ENCODE peak calls at places on chromosomes 7 and 10, in nine cellular contexts. One of them, this sample, is unnamed.

GRCh38 chr10:95508730-95509129 is 52.4 kb downstream of the SORBS1 start:
- DNase-seq in astrocyte: peak; percentile 89
- DNase-seq in A549: no peak
- DNase-seq in endothelial cell of umbilical vein: peak; percentile 82
- DNase-seq in PC-3: no peak
- DNase-seq in HepG2: peak; percentile 28
- DNase-seq in neuronal stem cell: peak; percentile 37
- DNase-seq in PC-9: no peak
- DNase-seq in IMR-90: peak; percentile 21
- DNase-seq in this sample: no peak

GRCh38 chr10:77504196-77504869 is 133.3 kb downstream of the KCNMA1 start:
- DNase-seq in A549: no peak
- DNase-seq in astrocyte: peak; percentile 56
- DNase-seq in IMR-90: peak; percentile 76
- DNase-seq in endothelial cell of umbilical vein: no peak
- DNase-seq in PC-9: no peak
- DNase-seq in HepG2: no peak
- DNase-seq in PC-3: no peak
- DNase-seq in neuronal stem cell: no peak
- DNase-seq in this sample: peak; percentile 74

GRCh38 chr10:109894516-109894915 is 28.8 kb downstream of the XPNPEP1 start:
- DNase-seq in neuronal stem cell: no peak
- DNase-seq in PC-9: no peak
- DNase-seq in IMR-90: peak; percentile 88
- DNase-seq in endothelial cell of umbilical vein: peak; percentile 80
- DNase-seq in astrocyte: peak; percentile 90
- DNase-seq in A549: no peak
- DNase-seq in HepG2: no peak
- DNase-seq in PC-3: no peak
- DNase-seq in this sample: peak; percentile 94

GRCh38 chr10:61399386-61399785 is 53.8 kb downstream of the TMEM26 start:
- DNase-seq in A549: no peak
- DNase-seq in endothelial cell of umbilical vein: no peak
- DNase-seq in neuronal stem cell: no peak
- DNase-seq in HepG2: no peak
- DNase-seq in astrocyte: peak; percentile 82
- DNase-seq in IMR-90: peak; percentile 53
- DNase-seq in PC-9: no peak
- DNase-seq in PC-3: peak; percentile 86
- DNase-seq in this sample: peak; percentile 83

GRCh38 chr7:133698127-133698526 is 429.0 kb upstream of the LRGUK start:
- DNase-seq in HepG2: no peak
- DNase-seq in IMR-90: peak; percentile 64
- DNase-seq in PC-9: no peak
- DNase-seq in A549: no peak
- DNase-seq in astrocyte: no peak
- DNase-seq in PC-3: no peak
- DNase-seq in neuronal stem cell: no peak
- DNase-seq in endothelial cell of umbilical vein: no peak
- DNase-seq in this sample: peak; percentile 44

GRCh38 chr7:126569402-126569801 is 683.3 kb downstream of the GRM8 start:
- DNase-seq in neuronal stem cell: no peak
- DNase-seq in A549: no peak
- DNase-seq in PC-9: no peak
- DNase-seq in endothelial cell of umbilical vein: no peak
- DNase-seq in HepG2: no peak
- DNase-seq in PC-3: no peak
- DNase-seq in IMR-90: no peak
- DNase-seq in astrocyte: peak; percentile 2
- DNase-seq in this sample: peak; percentile 16

GRCh38 chr7:73891178-73891885 is 30.4 kb downstream of the TMEM270 start:
- DNase-seq in IMR-90: peak; percentile 37
- DNase-seq in endothelial cell of umbilical vein: no peak
- DNase-seq in A549: peak; percentile 54
- DNase-seq in neuronal stem cell: no peak
- DNase-seq in astrocyte: no peak
- DNase-seq in PC-3: no peak
- DNase-seq in PC-9: no peak
- DNase-seq in HepG2: no peak
- DNase-seq in this sample: peak; percentile 22

GRCh38 chr7:143979359-143979758 is 20.8 kb upstream of the OR6B1 start:
- DNase-seq in A549: peak; percentile 12
- DNase-seq in endothelial cell of umbilical vein: peak; percentile 38
- DNase-seq in IMR-90: peak; percentile 54
- DNase-seq in astrocyte: peak; percentile 72
- DNase-seq in PC-9: peak; percentile 87
- DNase-seq in PC-3: peak; percentile 91
- DNase-seq in HepG2: peak; percentile 35
- DNase-seq in neuronal stem cell: no peak
- DNase-seq in this sample: peak; percentile 76

GRCh38 chr7:32257632-32258031 is 187.4 kb upstream of the PDE1C start:
- DNase-seq in PC-9: no peak
- DNase-seq in neuronal stem cell: no peak
- DNase-seq in HepG2: no peak
- DNase-seq in astrocyte: no peak
- DNase-seq in endothelial cell of umbilical vein: no peak
- DNase-seq in PC-3: no peak
- DNase-seq in A549: no peak
- DNase-seq in IMR-90: no peak
- DNase-seq in this sample: no peak

GRCh38 chr7:40889560-40889959 is 754.8 kb downstream of the SUGCT start:
- DNase-seq in HepG2: no peak
- DNase-seq in endothelial cell of umbilical vein: no peak
- DNase-seq in A549: no peak
- DNase-seq in astrocyte: no peak
- DNase-seq in PC-3: no peak
- DNase-seq in IMR-90: no peak
- DNase-seq in PC-9: no peak
- DNase-seq in neuronal stem cell: no peak
- DNase-seq in this sample: no peak

GRCh38 chr10:45421231-45422097 is 47.4 kb downstream of the ALOX5 start:
- DNase-seq in astrocyte: no peak
- DNase-seq in endothelial cell of umbilical vein: no peak
- DNase-seq in PC-9: no peak
- DNase-seq in neuronal stem cell: no peak
- DNase-seq in PC-3: no peak
- DNase-seq in HepG2: no peak
- DNase-seq in IMR-90: no peak
- DNase-seq in A549: no peak
- DNase-seq in this sample: peak; percentile 8

GRCh38 chr10:8034666-8035640 is 19.5 kb upstream of the GATA3 start:
- DNase-seq in endothelial cell of umbilical vein: no peak
- DNase-seq in neuronal stem cell: peak; percentile 39
- DNase-seq in PC-9: peak; percentile 60
- DNase-seq in HepG2: no peak
- DNase-seq in PC-3: no peak
- DNase-seq in IMR-90: no peak
- DNase-seq in astrocyte: peak; percentile 55
- DNase-seq in A549: no peak
- DNase-seq in this sample: peak; percentile 67

GRCh38 chr7:120920588-120920987 is 30.0 kb upstream of the ING3 start:
- DNase-seq in neuronal stem cell: no peak
- DNase-seq in A549: no peak
- DNase-seq in astrocyte: no peak
- DNase-seq in endothelial cell of umbilical vein: no peak
- DNase-seq in PC-9: no peak
- DNase-seq in PC-3: no peak
- DNase-seq in IMR-90: no peak
- DNase-seq in HepG2: no peak
- DNase-seq in this sample: no peak

GRCh38 chr10:71656220-71656619 is 63.4 kb downstream of the C10orf105 start:
- DNase-seq in A549: no peak
- DNase-seq in HepG2: no peak
- DNase-seq in IMR-90: no peak
- DNase-seq in PC-9: no peak
- DNase-seq in neuronal stem cell: no peak
- DNase-seq in endothelial cell of umbilical vein: no peak
- DNase-seq in PC-3: no peak
- DNase-seq in astrocyte: no peak
- DNase-seq in this sample: no peak

GRCh38 chr7:40822861-40823260 is 688.1 kb downstream of the SUGCT start:
- DNase-seq in PC-3: peak; percentile 62
- DNase-seq in IMR-90: peak; percentile 42
- DNase-seq in A549: no peak
- DNase-seq in astrocyte: peak; percentile 65
- DNase-seq in HepG2: no peak
- DNase-seq in endothelial cell of umbilical vein: no peak
- DNase-seq in neuronal stem cell: no peak
- DNase-seq in PC-9: no peak
- DNase-seq in this sample: no peak

GRCh38 chr10:66786705-66787104 is 139.1 kb upstream of the LRRTM3 start:
- DNase-seq in HepG2: no peak
- DNase-seq in PC-3: peak; percentile 39
- DNase-seq in astrocyte: no peak
- DNase-seq in A549: no peak
- DNase-seq in endothelial cell of umbilical vein: no peak
- DNase-seq in PC-9: no peak
- DNase-seq in neuronal stem cell: no peak
- DNase-seq in IMR-90: no peak
- DNase-seq in this sample: no peak

DNA sequence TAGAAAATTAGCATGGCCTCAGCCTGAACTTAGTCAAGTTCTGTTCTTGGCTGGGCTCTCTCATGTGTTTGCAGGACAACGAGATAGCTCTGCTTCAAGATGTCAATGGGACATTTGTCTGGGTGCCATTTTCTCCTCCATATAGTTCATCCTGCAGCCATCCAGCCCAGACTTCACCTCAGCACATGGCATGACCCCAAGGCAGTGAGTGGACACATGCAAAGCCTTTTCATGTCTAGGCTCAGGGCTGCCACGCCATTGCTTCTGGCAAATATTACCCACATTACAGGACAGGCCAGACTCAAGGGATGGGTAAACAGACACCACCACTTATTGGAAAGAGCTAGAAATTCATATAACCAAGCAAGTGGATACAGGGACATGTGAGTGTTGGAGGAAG is 9.3 kb downstream of the AKR1C3 start:
- DNase-seq in neuronal stem cell: no peak
- DNase-seq in HepG2: no peak
- DNase-seq in A549: no peak
- DNase-seq in astrocyte: no peak
- DNase-seq in PC-9: no peak
- DNase-seq in IMR-90: no peak
- DNase-seq in PC-3: no peak
- DNase-seq in endothelial cell of umbilical vein: no peak
- DNase-seq in this sample: no peak
- H3K4me3 ChIP-seq in neuronal stem cell: no peak overlapping the region
- H3K4me3 ChIP-seq in HepG2: no peak overlapping the region
- H3K4me3 ChIP-seq in A549: peak overlapping the region; percentile 17
- H3K4me3 ChIP-seq in astrocyte: no peak overlapping the region
- H3K4me3 ChIP-seq in PC-9: peak overlapping the region; percentile 14
- H3K4me3 ChIP-seq in IMR-90: no peak overlapping the region
- H3K4me3 ChIP-seq in PC-3: no peak overlapping the region
- H3K4me3 ChIP-seq in endothelial cell of umbilical vein: no peak overlapping the region
- H3K4me3 ChIP-seq in this sample: no peak overlapping the region

GRCh38 chr10:21500578-21500910 is 24.9 kb downstream of the SKIDA1 start:
- DNase-seq in astrocyte: no peak
- DNase-seq in IMR-90: no peak
- DNase-seq in HepG2: no peak
- DNase-seq in A549: no peak
- DNase-seq in PC-3: no peak
- DNase-seq in endothelial cell of umbilical vein: no peak
- DNase-seq in neuronal stem cell: no peak
- DNase-seq in PC-9: no peak
- DNase-seq in this sample: no peak
- H3K4me2 ChIP-seq in astrocyte: peak overlapping the region; percentile 73
- H3K4me2 ChIP-seq in IMR-90: no peak overlapping the region
- H3K4me2 ChIP-seq in HepG2: no peak overlapping the region
- H3K4me2 ChIP-seq in A549: no peak overlapping the region
- H3K4me2 ChIP-seq in PC-3: no peak overlapping the region
- H3K4me2 ChIP-seq in endothelial cell of umbilical vein: no peak overlapping the region
- H3K4me2 ChIP-seq in neuronal stem cell: peak overlapping the region; percentile 80
- H3K4me2 ChIP-seq in PC-9: no peak overlapping the region
- H3K4me2 ChIP-seq in this sample: no peak overlapping the region

GRCh38 chr10:79093658-79094411 is 25.1 kb downstream of the ZMIZ1 start:
- DNase-seq in IMR-90: peak; percentile 81
- DNase-seq in PC-9: peak; percentile 63
- DNase-seq in HepG2: peak; percentile 97
- DNase-seq in A549: no peak
- DNase-seq in PC-3: peak; percentile 90
- DNase-seq in neuronal stem cell: no peak
- DNase-seq in astrocyte: peak; percentile 70
- DNase-seq in endothelial cell of umbilical vein: peak; percentile 78
- DNase-seq in this sample: peak; percentile 96
- H3K4me3 ChIP-seq in IMR-90: no peak overlapping the region
- H3K4me3 ChIP-seq in PC-9: no peak overlapping the region
- H3K4me3 ChIP-seq in HepG2: peak overlapping the region; percentile 23
- H3K4me3 ChIP-seq in A549: peak overlapping the region; percentile 3
- H3K4me3 ChIP-seq in PC-3: no peak overlapping the region
- H3K4me3 ChIP-seq in neuronal stem cell: no peak overlapping the region
- H3K4me3 ChIP-seq in astrocyte: no peak overlapping the region
- H3K4me3 ChIP-seq in endothelial cell of umbilical vein: no peak overlapping the region
- H3K4me3 ChIP-seq in this sample: no peak overlapping the region

GRCh38 chr7:117021960-117022359 is 68.7 kb downstream of the ST7 start:
- DNase-seq in IMR-90: no peak
- DNase-seq in neuronal stem cell: no peak
- DNase-seq in endothelial cell of umbilical vein: no peak
- DNase-seq in PC-9: no peak
- DNase-seq in PC-3: no peak
- DNase-seq in A549: no peak
- DNase-seq in HepG2: no peak
- DNase-seq in astrocyte: no peak
- DNase-seq in this sample: no peak

GRCh38 chr7:117023325-117023854 is 70.1 kb downstream of the ST7 start:
- DNase-seq in endothelial cell of umbilical vein: no peak
- DNase-seq in PC-9: no peak
- DNase-seq in HepG2: no peak
- DNase-seq in IMR-90: no peak
- DNase-seq in neuronal stem cell: no peak
- DNase-seq in A549: no peak
- DNase-seq in astrocyte: no peak
- DNase-seq in PC-3: no peak
- DNase-seq in this sample: no peak

GRCh38 chr7:117024811-117025210 is 71.5 kb downstream of the ST7 start:
- DNase-seq in PC-9: no peak
- DNase-seq in endothelial cell of umbilical vein: no peak
- DNase-seq in A549: no peak
- DNase-seq in IMR-90: no peak
- DNase-seq in neuronal stem cell: no peak
- DNase-seq in astrocyte: no peak
- DNase-seq in HepG2: no peak
- DNase-seq in PC-3: no peak
- DNase-seq in this sample: no peak

GRCh38 chr7:117021366-117021765 is 68.1 kb downstream of the ST7 start:
- DNase-seq in PC-9: no peak
- DNase-seq in endothelial cell of umbilical vein: no peak
- DNase-seq in IMR-90: no peak
- DNase-seq in PC-3: no peak
- DNase-seq in HepG2: no peak
- DNase-seq in neuronal stem cell: no peak
- DNase-seq in A549: no peak
- DNase-seq in astrocyte: no peak
- DNase-seq in this sample: no peak

DNA sequence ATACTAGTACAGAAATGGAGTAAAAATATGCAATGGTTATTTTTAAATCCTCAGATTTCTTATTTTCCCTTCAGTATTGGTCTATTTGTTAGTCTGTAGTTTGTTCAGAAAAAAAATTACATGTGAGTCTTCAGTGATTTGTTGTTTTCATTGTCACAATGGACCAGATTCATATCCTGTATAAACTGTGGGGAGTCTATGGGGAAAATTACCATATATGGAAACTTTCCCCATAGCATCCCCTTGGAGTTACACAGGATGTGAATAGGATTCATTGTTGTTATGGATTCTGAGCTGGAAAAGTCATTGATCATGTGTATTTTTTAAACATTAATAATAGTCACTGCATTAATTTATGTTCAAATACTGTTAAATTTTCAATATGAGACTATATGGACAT is 72.6 kb downstream of the ST7 start:
- DNase-seq in PC-3: no peak
- DNase-seq in PC-9: no peak
- DNase-seq in astrocyte: no peak
- DNase-seq in neuronal stem cell: no peak
- DNase-seq in A549: no peak
- DNase-seq in IMR-90: peak; percentile 21
- DNase-seq in HepG2: no peak
- DNase-seq in endothelial cell of umbilical vein: peak; percentile 83
- DNase-seq in this sample: no peak
- H3K4me2 ChIP-seq in PC-3: no peak overlapping the region
- H3K4me2 ChIP-seq in PC-9: no peak overlapping the region
- H3K4me2 ChIP-seq in astrocyte: peak overlapping the region; percentile 48
- H3K4me2 ChIP-seq in neuronal stem cell: no peak overlapping the region
- H3K4me2 ChIP-seq in A549: no peak overlapping the region
- H3K4me2 ChIP-seq in IMR-90: no peak overlapping the region
- H3K4me2 ChIP-seq in HepG2: no peak overlapping the region
- H3K4me2 ChIP-seq in endothelial cell of umbilical vein: peak overlapping the region; percentile 80
- H3K4me2 ChIP-seq in this sample: no peak overlapping the region

This sample was measured in fibroblast of lung.